ENCODE peak calls at places on chromosome 10, in six cellular contexts. One of them, this sample, is unnamed. For H3K9me3, the result is how much of the 10 kb centered on the place peaks cover.

GRCh38 chr10:47243356-47243755 is 56.6 kb upstream of the GDF10 start:
- DNase-seq in upper lobe of right lung: no peak
- DNase-seq in PC-9: no peak
- DNase-seq in CD4-positive, alpha-beta T cell: no peak
- DNase-seq in heart right ventricle: no peak
- DNase-seq in CD8-positive, alpha-beta T cell: no peak
- DNase-seq in this sample: no peak

GRCh38 chr10:99457808-99458207 is 27.4 kb upstream of the GOT1 start:
- DNase-seq in upper lobe of right lung: no peak
- DNase-seq in PC-9: no peak
- DNase-seq in CD4-positive, alpha-beta T cell: no peak
- DNase-seq in heart right ventricle: no peak
- DNase-seq in CD8-positive, alpha-beta T cell: no peak
- DNase-seq in this sample: no peak

GRCh38 chr10:22624289-22624738 is 90.1 kb downstream of the PIP4K2A start:
- DNase-seq in upper lobe of right lung: no peak
- DNase-seq in PC-9: no peak
- DNase-seq in CD4-positive, alpha-beta T cell: no peak
- DNase-seq in heart right ventricle: no peak
- DNase-seq in CD8-positive, alpha-beta T cell: no peak
- DNase-seq in this sample: no peak

GRCh38 chr10:100779329-100779728 is 33.9 kb downstream of the PAX2 start:
- DNase-seq in upper lobe of right lung: no peak
- DNase-seq in PC-9: no peak
- DNase-seq in CD4-positive, alpha-beta T cell: no peak
- DNase-seq in heart right ventricle: no peak
- DNase-seq in CD8-positive, alpha-beta T cell: no peak
- DNase-seq in this sample: no peak

GRCh38 chr10:62166331-62167154 is 102.1 kb downstream of the RTKN2 start:
- DNase-seq in upper lobe of right lung: no peak
- DNase-seq in PC-9: no peak
- DNase-seq in CD4-positive, alpha-beta T cell: no peak
- DNase-seq in heart right ventricle: no peak
- DNase-seq in CD8-positive, alpha-beta T cell: no peak
- DNase-seq in this sample: no peak

GRCh38 chr10:63264852-63265617 is 131.9 kb downstream of the NRBF2 start:
- DNase-seq in upper lobe of right lung: no peak
- DNase-seq in PC-9: peak
- DNase-seq in CD4-positive, alpha-beta T cell: no peak
- DNase-seq in heart right ventricle: no peak
- DNase-seq in CD8-positive, alpha-beta T cell: peak
- DNase-seq in this sample: peak

GRCh38 chr10:78980815-78981214 is 88.0 kb upstream of the ZMIZ1 start:
- DNase-seq in upper lobe of right lung: no peak
- DNase-seq in PC-9: no peak
- DNase-seq in CD4-positive, alpha-beta T cell: no peak
- DNase-seq in heart right ventricle: no peak
- DNase-seq in CD8-positive, alpha-beta T cell: no peak
- DNase-seq in this sample: no peak

GRCh38 chr10:114767589-114768393 is 53.8 kb upstream of the FHIP2A start:
- DNase-seq in upper lobe of right lung: peak
- DNase-seq in PC-9: no peak
- DNase-seq in CD4-positive, alpha-beta T cell: no peak
- DNase-seq in heart right ventricle: peak
- DNase-seq in CD8-positive, alpha-beta T cell: no peak
- DNase-seq in this sample: peak

GRCh38 chr10:132982301-132982989 is 40.1 kb upstream of the CFAP46 start:
- DNase-seq in upper lobe of right lung: peak
- DNase-seq in PC-9: no peak
- DNase-seq in CD4-positive, alpha-beta T cell: no peak
- DNase-seq in heart right ventricle: no peak
- DNase-seq in CD8-positive, alpha-beta T cell: no peak
- DNase-seq in this sample: no peak

GRCh38 chr10:66218258-66218657 is 707.6 kb upstream of the LRRTM3 start:
- DNase-seq in upper lobe of right lung: no peak
- DNase-seq in PC-9: no peak
- DNase-seq in CD4-positive, alpha-beta T cell: no peak
- DNase-seq in heart right ventricle: no peak
- DNase-seq in CD8-positive, alpha-beta T cell: no peak
- DNase-seq in this sample: no peak

GRCh38 chr10:122746408-122746807 is 46.8 kb upstream of the C10orf120 start:
- DNase-seq in upper lobe of right lung: no peak
- DNase-seq in PC-9: no peak
- DNase-seq in CD4-positive, alpha-beta T cell: no peak
- DNase-seq in heart right ventricle: no peak
- DNase-seq in CD8-positive, alpha-beta T cell: no peak
- DNase-seq in this sample: no peak

GRCh38 chr10:89738551-89739209 is 37.3 kb downstream of the KIF20B start:
- DNase-seq in upper lobe of right lung: no peak
- DNase-seq in PC-9: no peak
- DNase-seq in CD4-positive, alpha-beta T cell: no peak
- DNase-seq in heart right ventricle: no peak
- DNase-seq in CD8-positive, alpha-beta T cell: no peak
- DNase-seq in this sample: no peak

GRCh38 chr10:74991435-74991834 is 120.0 kb upstream of the SAMD8 start:
- DNase-seq in upper lobe of right lung: no peak
- DNase-seq in PC-9: no peak
- DNase-seq in CD4-positive, alpha-beta T cell: no peak
- DNase-seq in heart right ventricle: no peak
- DNase-seq in CD8-positive, alpha-beta T cell: no peak
- DNase-seq in this sample: no peak

GRCh38 chr10:93865794-93866193 is 28.0 kb upstream of the SLC35G1 start:
- DNase-seq in upper lobe of right lung: no peak
- DNase-seq in PC-9: no peak
- DNase-seq in CD4-positive, alpha-beta T cell: no peak
- DNase-seq in heart right ventricle: no peak
- DNase-seq in CD8-positive, alpha-beta T cell: no peak
- DNase-seq in this sample: no peak

GRCh38 chr10:100362570-100363496 is 15.8 kb downstream of the SCD start:
- DNase-seq in upper lobe of right lung: no peak
- DNase-seq in PC-9: no peak
- DNase-seq in CD4-positive, alpha-beta T cell: no peak
- DNase-seq in heart right ventricle: no peak
- DNase-seq in CD8-positive, alpha-beta T cell: no peak
- DNase-seq in this sample: no peak

GRCh38 chr10:60913091-60913490 is 30.9 kb downstream of the RHOBTB1 start:
- DNase-seq in upper lobe of right lung: no peak
- DNase-seq in PC-9: no peak
- DNase-seq in CD4-positive, alpha-beta T cell: no peak
- DNase-seq in heart right ventricle: no peak
- DNase-seq in CD8-positive, alpha-beta T cell: no peak
- DNase-seq in this sample: no peak

GRCh38 chr10:28717659-28718201 is 40.4 kb downstream of the BAMBI start:
- DNase-seq in upper lobe of right lung: no peak
- DNase-seq in PC-9: no peak
- DNase-seq in CD4-positive, alpha-beta T cell: no peak
- DNase-seq in heart right ventricle: no peak
- DNase-seq in CD8-positive, alpha-beta T cell: no peak
- DNase-seq in this sample: no peak

GRCh38 chr10:67676208-67676825 is 19.7 kb downstream of the CTNNA3 start:
- DNase-seq in upper lobe of right lung: no peak
- DNase-seq in PC-9: no peak
- DNase-seq in CD4-positive, alpha-beta T cell: no peak
- DNase-seq in heart right ventricle: no peak
- DNase-seq in CD8-positive, alpha-beta T cell: no peak
- DNase-seq in this sample: no peak

GRCh38 chr10:62501547-62501946 is 127.4 kb downstream of the ZNF365 start:
- DNase-seq in upper lobe of right lung: no peak
- DNase-seq in PC-9: no peak
- DNase-seq in CD4-positive, alpha-beta T cell: no peak
- DNase-seq in heart right ventricle: no peak
- DNase-seq in CD8-positive, alpha-beta T cell: no peak
- DNase-seq in this sample: no peak

GRCh38 chr10:8306685-8307364 is 252.3 kb downstream of the GATA3 start:
- DNase-seq in upper lobe of right lung: no peak
- DNase-seq in PC-9: no peak
- DNase-seq in CD4-positive, alpha-beta T cell: no peak
- DNase-seq in heart right ventricle: no peak
- DNase-seq in CD8-positive, alpha-beta T cell: no peak
- DNase-seq in this sample: no peak

GRCh38 chr10:125107166-125107949 is 53.0 kb downstream of the CTBP2 start:
- DNase-seq in upper lobe of right lung: peak
- DNase-seq in PC-9: no peak
- DNase-seq in CD4-positive, alpha-beta T cell: no peak
- DNase-seq in heart right ventricle: no peak
- DNase-seq in CD8-positive, alpha-beta T cell: no peak
- DNase-seq in this sample: no peak

GRCh38 chr10:23058366-23058765 is 37.0 kb upstream of the MSRB2 start:
- DNase-seq in upper lobe of right lung: no peak
- DNase-seq in PC-9: no peak
- DNase-seq in CD4-positive, alpha-beta T cell: no peak
- DNase-seq in heart right ventricle: no peak
- DNase-seq in CD8-positive, alpha-beta T cell: no peak
- DNase-seq in this sample: no peak

GRCh38 chr10:101670635-101671034 is 24.3 kb downstream of the FBXW4 start:
- DNase-seq in upper lobe of right lung: no peak
- DNase-seq in PC-9: no peak
- DNase-seq in CD4-positive, alpha-beta T cell: no peak
- DNase-seq in heart right ventricle: no peak
- DNase-seq in CD8-positive, alpha-beta T cell: no peak
- DNase-seq in this sample: no peak

GRCh38 chr10:48608279-48608681 is 3.4 kb upstream of the ARHGAP22 start:
- DNase-seq in upper lobe of right lung: no peak
- DNase-seq in PC-9: peak
- DNase-seq in CD4-positive, alpha-beta T cell: no peak
- DNase-seq in heart right ventricle: no peak
- DNase-seq in CD8-positive, alpha-beta T cell: no peak
- DNase-seq in this sample: no peak

GRCh38 chr10:35838080-35838479 is 196.0 kb upstream of the FZD8 start:
- DNase-seq in upper lobe of right lung: no peak
- DNase-seq in PC-9: no peak
- DNase-seq in CD4-positive, alpha-beta T cell: no peak
- DNase-seq in heart right ventricle: no peak
- DNase-seq in CD8-positive, alpha-beta T cell: no peak
- DNase-seq in this sample: no peak

GRCh38 chr10:110076559-110077318 is 69.0 kb downstream of the ADD3 start:
- DNase-seq in upper lobe of right lung: no peak
- DNase-seq in PC-9: peak
- DNase-seq in CD4-positive, alpha-beta T cell: peak
- DNase-seq in heart right ventricle: no peak
- DNase-seq in CD8-positive, alpha-beta T cell: peak
- DNase-seq in this sample: no peak

GRCh38 chr10:96369890-96370574 is 11.2 kb upstream of the OPALIN start:
- DNase-seq in upper lobe of right lung: no peak
- DNase-seq in PC-9: peak
- DNase-seq in CD4-positive, alpha-beta T cell: no peak
- DNase-seq in heart right ventricle: no peak
- DNase-seq in CD8-positive, alpha-beta T cell: no peak
- DNase-seq in this sample: no peak

GRCh38 chr10:34206078-34206477 is 609.0 kb downstream of the PARD3 start:
- DNase-seq in upper lobe of right lung: no peak
- DNase-seq in PC-9: no peak
- DNase-seq in CD4-positive, alpha-beta T cell: no peak
- DNase-seq in heart right ventricle: no peak
- DNase-seq in CD8-positive, alpha-beta T cell: no peak
- DNase-seq in this sample: no peak

GRCh38 chr10:10714327-10714726 is 303.3 kb upstream of the CELF2 start:
- DNase-seq in upper lobe of right lung: no peak
- DNase-seq in PC-9: no peak
- DNase-seq in CD4-positive, alpha-beta T cell: no peak
- DNase-seq in heart right ventricle: no peak
- DNase-seq in CD8-positive, alpha-beta T cell: no peak
- DNase-seq in this sample: no peak

GRCh38 chr10:10722422-10722821 is 295.2 kb upstream of the CELF2 start:
- DNase-seq in upper lobe of right lung: no peak
- DNase-seq in PC-9: no peak
- DNase-seq in CD4-positive, alpha-beta T cell: no peak
- DNase-seq in heart right ventricle: no peak
- DNase-seq in CD8-positive, alpha-beta T cell: no peak
- DNase-seq in this sample: no peak

DNA sequence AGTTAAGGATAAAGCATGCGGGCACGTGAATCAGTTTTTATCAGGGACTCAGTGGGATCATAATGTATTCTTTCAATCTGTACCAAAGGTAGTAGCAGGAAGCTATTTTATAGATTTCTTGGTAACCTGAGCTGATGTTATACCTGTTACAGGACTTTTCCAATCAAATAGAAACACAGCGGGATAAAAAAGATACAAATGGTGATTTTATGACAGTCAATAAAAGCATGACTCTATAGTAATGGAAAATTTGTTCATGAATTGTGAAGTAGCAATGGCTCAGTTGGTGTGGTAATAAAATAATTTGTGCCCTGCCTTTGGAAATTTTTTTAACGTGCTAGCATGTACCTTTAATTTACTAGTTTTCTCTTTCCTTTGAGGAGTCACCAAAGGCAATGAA is 300.7 kb upstream of the CELF2 start:
- DNase-seq in upper lobe of right lung: no peak
- DNase-seq in PC-9: no peak
- DNase-seq in CD4-positive, alpha-beta T cell: no peak
- DNase-seq in heart right ventricle: no peak
- DNase-seq in CD8-positive, alpha-beta T cell: no peak
- DNase-seq in this sample: no peak
- H3K9me3 ChIP-seq in upper lobe of right lung: under half
- H3K9me3 ChIP-seq in PC-9: under half
- H3K9me3 ChIP-seq in CD4-positive, alpha-beta T cell: under half
- H3K9me3 ChIP-seq in heart right ventricle: under half
- H3K9me3 ChIP-seq in CD8-positive, alpha-beta T cell: under half
- H3K9me3 ChIP-seq in this sample: under half

GRCh38 chr10:2463301-2463700 is 604.0 kb upstream of the PFKP start:
- DNase-seq in upper lobe of right lung: no peak
- DNase-seq in PC-9: no peak
- DNase-seq in CD4-positive, alpha-beta T cell: no peak
- DNase-seq in heart right ventricle: no peak
- DNase-seq in CD8-positive, alpha-beta T cell: no peak
- DNase-seq in this sample: no peak
- H3K9me3 ChIP-seq in upper lobe of right lung: under half
- H3K9me3 ChIP-seq in PC-9: under half
- H3K9me3 ChIP-seq in CD4-positive, alpha-beta T cell: under half
- H3K9me3 ChIP-seq in heart right ventricle: under half
- H3K9me3 ChIP-seq in CD8-positive, alpha-beta T cell: under half
- H3K9me3 ChIP-seq in this sample: under half

GRCh38 chr10:130992802-130993523 is 318.6 kb downstream of the TCERG1L start:
- DNase-seq in upper lobe of right lung: peak
- DNase-seq in PC-9: no peak
- DNase-seq in CD4-positive, alpha-beta T cell: no peak
- DNase-seq in heart right ventricle: no peak
- DNase-seq in CD8-positive, alpha-beta T cell: no peak
- DNase-seq in this sample: no peak
- H3K9me3 ChIP-seq in upper lobe of right lung: under half
- H3K9me3 ChIP-seq in PC-9: under half
- H3K9me3 ChIP-seq in CD4-positive, alpha-beta T cell: under half
- H3K9me3 ChIP-seq in heart right ventricle: under half
- H3K9me3 ChIP-seq in CD8-positive, alpha-beta T cell: under half
- H3K9me3 ChIP-seq in this sample: under half

DNA sequence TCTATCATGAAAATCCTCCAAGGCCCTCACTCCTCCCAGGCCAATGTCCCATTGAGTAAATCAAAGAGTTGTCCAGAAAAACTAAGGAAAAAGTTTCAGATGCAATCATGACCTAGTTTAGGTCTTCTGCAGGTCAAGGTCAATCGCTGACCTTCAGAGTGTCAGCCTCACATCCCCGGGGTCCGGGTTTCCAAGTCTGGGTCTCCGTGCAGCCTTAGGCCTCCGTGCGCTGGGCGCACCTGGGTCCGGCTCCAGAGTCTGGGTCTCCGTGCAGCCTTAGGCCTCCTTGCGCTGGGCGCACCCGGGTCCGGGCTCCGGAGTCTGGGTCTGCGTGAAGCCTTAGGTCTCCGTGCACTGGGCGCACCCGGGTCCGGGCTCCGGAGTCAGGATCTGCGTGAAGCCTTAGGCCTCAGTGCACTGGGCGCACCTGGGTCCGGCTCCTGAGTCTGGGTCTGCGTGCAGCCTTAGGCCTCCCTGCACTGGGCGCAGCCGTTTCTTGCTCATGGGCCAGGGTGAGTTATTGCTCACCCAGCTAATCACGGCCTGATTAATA is 236.2 kb downstream of the TCERG1L start:
- DNase-seq in upper lobe of right lung: no peak
- DNase-seq in PC-9: no peak
- DNase-seq in CD4-positive, alpha-beta T cell: no peak
- DNase-seq in heart right ventricle: no peak
- DNase-seq in CD8-positive, alpha-beta T cell: no peak
- DNase-seq in this sample: no peak
- H3K9me3 ChIP-seq in upper lobe of right lung: under half
- H3K9me3 ChIP-seq in PC-9: under half
- H3K9me3 ChIP-seq in CD4-positive, alpha-beta T cell: under half
- H3K9me3 ChIP-seq in heart right ventricle: under half
- H3K9me3 ChIP-seq in CD8-positive, alpha-beta T cell: under half
- H3K9me3 ChIP-seq in this sample: under half